ENCODE peak calls at places on chromosomes 16 and 17, in seven cellular contexts. A, F, U, D, Y, W and Z are unnamed samples.

GRCh38 chr16:871562-872330 is 71.2 kb upstream of the GNG13 start:
- DNase-seq in A (no peak), F (no peak), U (no peak), D (no peak), Y (no peak), W (no peak), Z (no peak)

GRCh38 chr16:78522327-78522726 is 422.9 kb downstream of the WWOX start:
- DNase-seq in A (no peak), F (no peak), U (no peak), D (no peak), Y (no peak), W (no peak), Z (no peak)

GRCh38 chr17:38608648-38609047 is 2.9 kb upstream of the SRCIN1 start:
- DNase-seq in A (no peak), F (no peak), U (no peak), D (no peak), Y (no peak), W (no peak), Z (peak)

GRCh38 chr17:14471052-14471451 is 170.2 kb downstream of the HS3ST3B1 start:
- DNase-seq in A (peak), F (no peak), U (peak), D (no peak), Y (no peak), W (no peak), Z (no peak)

GRCh38 chr16:90057738-90058173 is 19.4 kb downstream of the PRDM7 start:
- DNase-seq in A (no peak), F (no peak), U (peak), D (peak), Y (peak), W (no peak), Z (no peak)

GRCh38 chr16:6375471-6376075 is 957.1 kb upstream of the RBFOX1 start:
- DNase-seq in A (no peak), F (peak), U (no peak), D (no peak), Y (no peak), W (no peak), Z (no peak)

GRCh38 chr17:2564876-2565275 is 28.6 kb upstream of the PAFAH1B1 start:
- DNase-seq in A (no peak), F (no peak), U (peak), D (peak), Y (no peak), W (no peak), Z (no peak)

GRCh38 chr16:77376358-77376757 is 58.5 kb downstream of the ADAMTS18 start:
- DNase-seq in A (no peak), F (no peak), U (no peak), D (no peak), Y (no peak), W (no peak), Z (peak)

GRCh38 chr16:23842137-23842600 is 6.4 kb downstream of the PRKCB start:
- DNase-seq in A (no peak), F (no peak), U (no peak), D (no peak), Y (no peak), W (no peak), Z (no peak)

GRCh38 chr16:47342055-47342454 is 118.8 kb downstream of the ITFG1 start:
- DNase-seq in A (no peak), F (no peak), U (no peak), D (no peak), Y (no peak), W (no peak), Z (no peak)

GRCh38 chr16:84985079-84986065 is 26.0 kb downstream of the ZDHHC7 start:
- DNase-seq in A (no peak), F (no peak), U (no peak), D (no peak), Y (no peak), W (no peak), Z (no peak)

GRCh38 chr17:80959330-80960036 is 32.2 kb upstream of the CHMP6 start:
- DNase-seq in A (no peak), F (peak), U (no peak), D (no peak), Y (no peak), W (no peak), Z (no peak)

GRCh38 chr17:41539979-41540701 is 12.0 kb upstream of the KRT19 start:
- DNase-seq in A (no peak), F (peak), U (peak), D (no peak), Y (no peak), W (no peak), Z (no peak)

GRCh38 chr17:82212331-82213250 is at the start of gene CCDC57:
- DNase-seq in A (peak), F (peak), U (peak), D (no peak), Y (peak), W (peak), Z (peak)

GRCh38 chr16:13923703-13924298 is 3.8 kb downstream of the ERCC4 start:
- DNase-seq in A (peak), F (peak), U (peak), D (peak), Y (peak), W (peak), Z (peak)

GRCh38 chr16:22324787-22325597 is 27.8 kb downstream of the POLR3E start:
- DNase-seq in A (no peak), F (no peak), U (no peak), D (no peak), Y (no peak), W (no peak), Z (no peak)

GRCh38 chr16:23317266-23317661 is 15.2 kb downstream of the SCNN1B start:
- DNase-seq in A (no peak), F (no peak), U (no peak), D (no peak), Y (no peak), W (no peak), Z (no peak)

GRCh38 chr17:37642706-37643105 is 540 bp downstream of the DDX52 start:
- DNase-seq in A (peak), F (peak), U (no peak), D (no peak), Y (peak), W (no peak), Z (no peak)

GRCh38 chr17:67605259-67605912 is 112.3 kb upstream of the NOL11 start:
- DNase-seq in A (no peak), F (peak), U (no peak), D (no peak), Y (no peak), W (no peak), Z (no peak)

GRCh38 chr16:585351-585750 is 4.5 kb upstream of the RAB40C start:
- DNase-seq in A (no peak), F (peak), U (peak), D (no peak), Y (no peak), W (no peak), Z (peak)

GRCh38 chr17:11144358-11145233 is 96.4 kb upstream of the SHISA6 start:
- DNase-seq in A (peak), F (peak), U (peak), D (no peak), Y (peak), W (no peak), Z (peak)

GRCh38 chr16:75251280-75252048 is at the start of gene BCAR1:
- DNase-seq in A (peak), F (peak), U (peak), D (no peak), Y (peak), W (no peak), Z (peak)

GRCh38 chr16:83305092-83305491 is 502.7 kb upstream of the HSBP1 start:
- DNase-seq in A (no peak), F (no peak), U (no peak), D (no peak), Y (no peak), W (no peak), Z (no peak)

GRCh38 chr17:1275962-1276736 is 3.3 kb upstream of the TRARG1 start:
- DNase-seq in A (peak), F (peak), U (peak), D (peak), Y (peak), W (no peak), Z (peak)

GRCh38 chr17:78130080-78130438 is 512 bp upstream of the TMC8 start:
- DNase-seq in A (no peak), F (no peak), U (no peak), D (no peak), Y (peak), W (no peak), Z (no peak)

GRCh38 chr16:64920211-64920610 is 201.7 kb downstream of the CDH11 start:
- DNase-seq in A (no peak), F (no peak), U (no peak), D (no peak), Y (no peak), W (no peak), Z (no peak)

GRCh38 chr16:11024333-11025053 is 80.1 kb downstream of the CLEC16A start:
- DNase-seq in A (peak), F (no peak), U (peak), D (peak), Y (no peak), W (no peak), Z (no peak)

GRCh38 chr17:79027925-79028491 is 4.0 kb downstream of the C1QTNF1 start:
- DNase-seq in A (no peak), F (peak), U (no peak), D (no peak), Y (no peak), W (no peak), Z (no peak)

GRCh38 chr16:87628940-87629339 is 26.6 kb downstream of the JPH3 start:
- DNase-seq in A (peak), F (no peak), U (no peak), D (no peak), Y (no peak), W (no peak), Z (no peak)

GRCh38 chr16:58317608-58318152 is 22.9 kb upstream of the PRSS54 start:
- DNase-seq in A (no peak), F (no peak), U (no peak), D (no peak), Y (no peak), W (no peak), Z (no peak)

GRCh38 chr16:30092373-30093010 is 768 bp upstream of the TBX6 start:
- DNase-seq in A (peak), F (peak), U (peak), D (peak), Y (peak), W (peak), Z (peak)

GRCh38 chr16:57564571-57565270 is 22.3 kb downstream of the ADGRG5 start:
- DNase-seq in A (no peak), F (no peak), U (no peak), D (no peak), Y (no peak), W (no peak), Z (no peak)

GRCh38 chr17:47423406-47424295 is 99.9 kb downstream of the EFCAB13 start:
- DNase-seq in A (peak), F (peak), U (no peak), D (no peak), Y (no peak), W (no peak), Z (peak)

GRCh38 chr17:61556224-61557188 is 34.5 kb downstream of the NACA2 start:
- DNase-seq in A (no peak), F (peak), U (no peak), D (no peak), Y (no peak), W (no peak), Z (peak)

GRCh38 chr17:82734987-82735866 is at the start of gene FN3K:
- DNase-seq in A (peak), F (peak), U (peak), D (no peak), Y (peak), W (peak), Z (peak)

GRCh38 chr17:4365628-4366311 is 705 bp downstream of the UBE2G1 start:
- DNase-seq in A (no peak), F (peak), U (no peak), D (no peak), Y (peak), W (no peak), Z (peak)

GRCh38 chr16:69223882-69224281 is 36.9 kb downstream of the SNTB2 start:
- DNase-seq in A (no peak), F (no peak), U (no peak), D (no peak), Y (no peak), W (no peak), Z (no peak)

GRCh38 chr16:10202650-10203049 is 20.4 kb upstream of the GRIN2A start:
- DNase-seq in A (no peak), F (no peak), U (no peak), D (no peak), Y (no peak), W (no peak), Z (peak)

GRCh38 chr16:66717112-66717675 is 20.7 kb upstream of the CMTM4 start:
- DNase-seq in A (no peak), F (peak), U (peak), D (no peak), Y (peak), W (no peak), Z (peak)

GRCh38 chr16:79602615-79603014 is 2.1 kb upstream of the MAF start:
- DNase-seq in A (no peak), F (no peak), U (no peak), D (no peak), Y (no peak), W (no peak), Z (no peak)

GRCh38 chr16:79607587-79607986 is 7.0 kb upstream of the MAF start:
- DNase-seq in A (no peak), F (no peak), U (no peak), D (no peak), Y (no peak), W (no peak), Z (no peak)

GRCh38 chr16:79609861-79610260 is 9.3 kb upstream of the MAF start:
- DNase-seq in A (no peak), F (no peak), U (no peak), D (no peak), Y (no peak), W (no peak), Z (no peak)

GRCh38 chr16:79608976-79609375 is 8.4 kb upstream of the MAF start:
- DNase-seq in A (no peak), F (no peak), U (no peak), D (no peak), Y (no peak), W (no peak), Z (no peak)

DNA sequence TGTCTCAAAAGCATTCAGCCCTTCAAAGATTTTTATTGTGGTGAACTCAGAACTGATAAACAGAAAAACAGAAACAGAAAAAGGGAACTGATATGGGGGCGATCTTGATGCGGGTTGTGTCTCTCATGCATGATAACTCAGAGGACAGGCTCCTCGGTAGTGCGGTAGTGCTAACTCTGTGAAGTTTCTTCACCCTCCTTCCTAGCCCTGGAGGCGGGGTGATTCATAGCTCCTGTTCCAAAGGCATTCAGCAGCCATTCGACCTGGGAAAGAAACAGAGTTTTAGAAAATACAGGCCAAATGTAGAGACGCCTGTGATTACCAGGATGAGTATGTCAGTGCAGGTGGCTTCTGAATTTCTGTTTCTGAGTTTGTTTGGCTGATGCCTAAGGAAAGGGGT is 5.5 kb upstream of the MAF start:
- DNase-seq in A (peak), F (no peak), U (no peak), D (no peak), Y (no peak), W (no peak), Z (peak)
- TF ChIP-seq REST in A (no peak), F (no peak), U (no peak), D (no peak), Y (no peak), W (no peak), Z (no peak)

GRCh38 chr17:45948881-45949624 is 50.0 kb upstream of the STH start:
- DNase-seq in A (peak), F (no peak), U (peak), D (peak), Y (peak), W (peak), Z (peak)
- TF ChIP-seq REST in A (no peak), F (no peak), U (no peak), D (no peak), Y (no peak), W (no peak), Z (no peak)

DNA sequence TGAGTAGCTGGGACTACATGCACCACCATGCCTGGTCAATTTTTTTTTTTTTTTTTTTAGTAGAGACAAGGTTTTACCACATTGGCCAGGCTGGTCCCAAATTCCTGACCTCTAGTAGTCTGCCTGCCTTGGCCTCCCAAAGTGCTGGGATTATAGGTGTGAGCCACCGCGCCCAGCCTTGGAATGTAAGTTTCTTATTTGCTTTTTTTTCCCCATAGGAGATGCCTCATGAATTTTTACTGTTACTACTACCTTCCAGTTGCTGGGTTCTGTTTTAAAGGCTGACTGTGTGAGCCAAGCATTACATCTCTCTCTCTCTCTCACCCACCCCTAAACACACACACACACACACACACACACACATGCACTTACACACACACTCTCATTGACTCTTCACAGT is 112.6 kb downstream of the RGS9 start:
- DNase-seq in A (no peak), F (no peak), U (no peak), D (no peak), Y (no peak), W (no peak), Z (no peak)
- TF ChIP-seq REST in A (no peak), F (no peak), U (no peak), D (no peak), Y (no peak), W (no peak), Z (no peak)

GRCh38 chr17:6862822-6863221 is 31.3 kb upstream of the TEKT1 start:
- DNase-seq in A (no peak), F (no peak), U (no peak), D (no peak), Y (no peak), W (no peak), Z (no peak)

GRCh38 chr17:6870841-6871240 is 39.3 kb upstream of the TEKT1 start:
- DNase-seq in A (no peak), F (no peak), U (no peak), D (no peak), Y (no peak), W (no peak), Z (no peak)

GRCh38 chr17:6872941-6873340 is 41.4 kb upstream of the TEKT1 start:
- DNase-seq in A (no peak), F (no peak), U (no peak), D (no peak), Y (no peak), W (no peak), Z (no peak)

DNA sequence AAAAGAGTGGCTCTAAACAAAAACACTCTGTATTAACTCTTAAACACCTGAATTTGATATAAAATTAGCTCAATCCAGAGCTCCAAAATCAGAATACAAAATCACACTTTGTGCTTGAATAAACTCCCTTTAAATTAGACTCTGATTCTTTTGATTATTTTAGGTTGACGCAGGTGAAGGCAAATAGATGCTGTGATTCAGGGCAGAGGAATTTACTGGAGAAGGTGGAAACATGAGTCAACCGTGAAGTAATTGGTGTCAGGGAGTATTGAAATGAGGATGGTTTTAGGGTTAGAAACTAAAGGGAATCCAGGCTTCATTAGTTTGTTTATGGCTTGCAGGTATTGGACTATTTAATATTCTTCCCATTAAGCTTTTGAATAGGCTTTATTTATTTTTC is 37.0 kb upstream of the TEKT1 start:
- DNase-seq in A (no peak), F (no peak), U (peak), D (peak), Y (no peak), W (no peak), Z (no peak)
- TF ChIP-seq REST in A (no peak), F (no peak), U (no peak), D (no peak), Y (no peak), W (no peak), Z (no peak)

GRCh38 chr17:76238847-76239537 is 1.3 kb downstream of the RNF157 start:
- DNase-seq in A (no peak), F (no peak), U (no peak), D (no peak), Y (no peak), W (no peak), Z (peak)

GRCh38 chr17:76241205-76241539 is 879 bp upstream of the RNF157 start:
- DNase-seq in A (no peak), F (no peak), U (peak), D (no peak), Y (no peak), W (no peak), Z (no peak)

GRCh38 chr17:76239538-76240274 is 587 bp downstream of the RNF157 start:
- DNase-seq in A (no peak), F (peak), U (no peak), D (no peak), Y (peak), W (no peak), Z (peak)

GRCh38 chr17:76241776-76242175 is 1.5 kb upstream of the RNF157 start:
- DNase-seq in A (no peak), F (no peak), U (no peak), D (no peak), Y (no peak), W (no peak), Z (no peak)

GRCh38 chr17:76240461-76241204 is at the start of gene RNF157:
- DNase-seq in A (peak), F (peak), U (peak), D (no peak), Y (peak), W (no peak), Z (peak)
- TF ChIP-seq REST in A (no peak), F (no peak), U (no peak), D (no peak), Y (no peak), W (no peak), Z (no peak)